ENCODE peak calls at places on chromosome 21, in five cellular contexts. N is pancreas, R is NB4, M is neural progenitor cell, C is BE2C. H is an unnamed sample.

GRCh38 chr21:45539796-45540600 is 2.2 kb downstream of the SLC19A1 start:
- DNase-seq in C (peak), N (peak), M (no peak), R (no peak), H (no peak)

GRCh38 chr21:21929228-21929627 is 931.0 kb downstream of the NCAM2 start:
- DNase-seq in N (no peak), C (no peak), R (no peak), M (no peak), H (no peak)

GRCh38 chr21:28982637-28983036 is 10.0 kb downstream of the LTN1 start:
- DNase-seq in M (no peak), N (no peak), C (no peak), R (no peak), H (no peak)

GRCh38 chr21:29719561-29719960 is 220.2 kb downstream of the GRIK1 start:
- DNase-seq in C (no peak), R (no peak), M (no peak), N (no peak), H (no peak)

GRCh38 chr21:45593162-45594022 is 50.1 kb upstream of the PCBP3 start:
- DNase-seq in R (no peak), C (peak), M (no peak), N (no peak), H (no peak)

GRCh38 chr21:42760977-42761751 is 107.7 kb downstream of the PDE9A start:
- DNase-seq in C (peak), M (no peak), R (no peak), N (no peak), H (no peak)

GRCh38 chr21:34034369-34035014 is 38.9 kb upstream of the MRPS6 start:
- DNase-seq in N (no peak), M (peak), C (no peak), R (no peak), H (no peak)

GRCh38 chr21:35294231-35294898 is 245.3 kb upstream of the RUNX1 start:
- DNase-seq in N (peak), C (no peak), R (no peak), M (peak), H (no peak)

GRCh38 chr21:29163381-29164115 is 33.1 kb downstream of the MAP3K7CL start:
- DNase-seq in R (peak), N (no peak), M (no peak), C (no peak), H (no peak)

GRCh38 chr21:35319684-35320083 is 270.6 kb upstream of the RUNX1 start:
- DNase-seq in R (no peak), M (no peak), C (no peak), N (no peak), H (no peak)

GRCh38 chr21:45588086-45588825 is 46.0 kb upstream of the SLC19A1 start:
- DNase-seq in M (no peak), R (no peak), N (peak), C (no peak), H (no peak)

GRCh38 chr21:31667141-31667540 is 7.6 kb downstream of the SOD1 start:
- DNase-seq in M (no peak), C (no peak), R (peak), N (no peak), H (no peak)

GRCh38 chr21:33069994-33070811 is at the start of gene OLIG1:
- DNase-seq in M (peak), R (peak), C (no peak), N (no peak), H (no peak)

GRCh38 chr21:45438391-45439145 is 33.6 kb downstream of the COL18A1 start:
- DNase-seq in M (no peak), N (no peak), C (no peak), R (no peak), H (no peak)

DNA sequence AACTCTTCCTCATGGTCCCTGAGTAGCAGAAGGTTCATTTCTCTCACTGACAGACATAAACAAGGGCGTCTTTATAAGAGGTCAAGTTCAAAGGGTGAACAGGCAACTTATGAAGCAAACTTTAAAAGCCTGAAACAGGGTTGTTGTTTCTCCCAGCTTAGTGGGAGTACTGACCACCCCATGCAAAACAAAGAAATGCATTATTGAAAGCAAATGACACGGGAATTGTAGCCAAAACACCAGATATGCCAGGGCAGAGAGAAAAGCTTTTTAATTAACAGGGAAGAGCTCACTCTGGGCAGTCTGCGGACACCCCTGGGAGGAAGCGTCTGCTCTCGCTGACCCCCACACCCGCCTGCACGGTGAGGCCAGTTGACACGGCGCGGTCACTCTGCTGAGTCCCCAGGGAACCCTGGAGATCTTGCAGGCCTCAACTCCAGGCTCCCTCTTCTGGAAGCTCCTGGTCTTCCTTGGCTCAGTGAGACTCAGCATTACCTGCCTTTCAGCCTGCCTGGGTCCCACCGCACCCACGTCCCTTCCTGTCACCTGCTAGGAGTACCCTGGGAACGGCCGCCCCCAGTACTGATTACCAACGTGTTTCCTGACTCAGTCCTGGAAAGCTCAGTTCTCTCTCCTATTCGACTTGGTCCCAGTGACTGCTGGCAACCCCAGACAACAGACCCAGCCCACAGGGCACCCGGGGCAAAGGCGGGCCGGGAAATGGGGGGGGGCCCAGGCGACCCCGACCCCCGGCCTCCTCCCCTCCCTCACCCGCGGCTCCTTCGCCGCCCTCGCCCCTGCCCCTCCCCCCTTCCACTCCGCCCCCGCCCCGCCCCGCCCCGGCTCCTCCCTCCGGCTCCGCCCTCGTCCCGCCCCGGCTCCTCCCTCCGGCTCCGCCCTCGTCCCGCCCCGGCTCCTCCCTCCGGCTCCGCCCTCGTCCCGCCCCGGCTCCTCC is 972 bp downstream of the CFAP410 start:
- DNase-seq in M (peak), R (peak), N (peak), C (peak), H (no peak)
- TF ChIP-seq CTCF in M (peak), R (peak), N (no peak), C (peak), H (peak)

GRCh38 chr21:36699026-36699545 is at the start of gene SIM2:
- DNase-seq in N (no peak), M (peak), C (no peak), R (no peak), H (peak)

GRCh38 chr21:36696640-36697472 is 2.1 kb upstream of the SIM2 start:
- DNase-seq in M (peak), N (no peak), R (no peak), C (no peak), H (no peak)

GRCh38 chr21:36698160-36699025 is 522 bp upstream of the SIM2 start:
- DNase-seq in R (no peak), N (no peak), M (peak), C (no peak), H (no peak)

GRCh38 chr21:36696390-36696639 is 2.6 kb upstream of the SIM2 start:
- DNase-seq in M (peak), R (no peak), C (no peak), N (no peak), H (no peak)

GRCh38 chr21:36697473-36698159 is 1.3 kb upstream of the SIM2 start:
- DNase-seq in R (no peak), M (peak), N (no peak), C (no peak), H (no peak)
- H3K4me3 ChIP-seq in R (no peak), M (no peak), N (no peak), C (no peak), H (peak)

GRCh38 chr21:16908087-16908486 is 604.8 kb upstream of the CXADR start:
- DNase-seq in R (no peak), N (no peak), C (no peak), M (no peak), H (no peak)
- TF ChIP-seq CTCF in R (no peak), N (no peak), C (no peak), M (no peak), H (no peak)

DNA sequence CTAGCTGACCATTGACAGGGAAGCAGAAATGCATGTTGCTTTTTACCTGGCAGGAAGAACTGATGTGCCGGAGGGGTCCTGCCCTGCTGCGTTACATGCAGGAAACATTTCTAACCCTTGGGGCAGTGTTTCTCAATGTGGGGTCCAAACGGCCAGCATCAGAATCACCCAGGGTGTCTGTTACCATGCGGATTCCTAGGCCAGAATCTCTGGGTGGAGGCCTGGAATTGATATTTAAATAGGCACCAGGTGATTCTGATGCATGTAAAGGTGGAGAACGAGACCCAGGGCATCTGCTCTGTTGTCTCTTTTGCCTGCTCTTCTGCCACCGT is 182.7 kb downstream of the PCP4 start:
- DNase-seq in M (peak), N (no peak), R (no peak), C (no peak), H (no peak)
- H3K4me3 ChIP-seq in M (no peak), N (no peak), R (no peak), C (no peak), H (no peak)

GRCh38 chr21:41437754-41438153 is 11.7 kb downstream of the MX1 start:
- DNase-seq in N (no peak), R (no peak), C (no peak), M (no peak), H (no peak)
- TF ChIP-seq CTCF in N (no peak), R (no peak), C (no peak), M (no peak), H (no peak)